ENCODE peak calls at places on chromosome 6, in ten cellular contexts. L, I, E, D, X, M, K, N, C and T are unnamed samples.

GRCh38 chr6:5292154-5292553 is 30.8 kb downstream of the FARS2 start:
- DNase-seq in K (no peak), E (no peak), L (no peak), M (no peak), X (no peak), D (no peak), C (no peak), I (no peak), N (no peak), T (no peak)

GRCh38 chr6:155993248-155993647 is 537.6 kb upstream of the NOX3 start:
- DNase-seq in C (no peak), L (no peak), N (no peak), M (no peak), D (no peak), I (no peak), E (no peak), K (no peak), X (no peak), T (no peak)

GRCh38 chr6:43770417-43771209 is 602 bp downstream of the VEGFA start:
- DNase-seq in K (peak), D (peak), X (peak), C (no peak), M (no peak), E (no peak), L (peak), I (no peak), N (peak), T (peak)

GRCh38 chr6:46704562-46704961 is 16.9 kb downstream of the TDRD6 start:
- DNase-seq in D (no peak), E (no peak), M (no peak), N (no peak), I (no peak), X (no peak), C (no peak), K (peak), L (no peak), T (no peak)

GRCh38 chr6:99241905-99242534 is 107.5 kb downstream of the FAXC start:
- DNase-seq in E (peak), L (no peak), X (no peak), K (peak), C (no peak), M (no peak), N (peak), D (peak), I (no peak), T (no peak)

GRCh38 chr6:139308936-139309603 is 17.3 kb upstream of the TXLNB start:
- DNase-seq in I (no peak), M (no peak), E (no peak), N (no peak), K (peak), X (peak), L (no peak), D (peak), C (no peak), T (no peak)

GRCh38 chr6:5053038-5053437 is 32.1 kb upstream of the PPP1R3G start:
- DNase-seq in D (no peak), C (no peak), E (no peak), N (no peak), I (no peak), X (no peak), L (no peak), M (no peak), K (no peak), T (no peak)

GRCh38 chr6:10030942-10031537 is 383.8 kb downstream of the TFAP2A start:
- DNase-seq in D (no peak), K (no peak), E (peak), M (no peak), C (no peak), X (no peak), N (peak), I (no peak), L (no peak), T (no peak)

GRCh38 chr6:56024931-56025330 is 149.5 kb upstream of the BMP5 start:
- DNase-seq in D (no peak), I (no peak), C (no peak), K (no peak), X (no peak), L (no peak), E (no peak), M (no peak), N (no peak), T (no peak)

GRCh38 chr6:45715508-45715803 is 300.2 kb downstream of the CLIC5 start:
- DNase-seq in L (no peak), D (no peak), C (no peak), I (no peak), N (no peak), E (no peak), X (no peak), K (no peak), M (no peak), T (no peak)

GRCh38 chr6:107600936-107601335 is 111.0 kb downstream of the SOBP start:
- DNase-seq in L (peak), K (peak), X (peak), E (no peak), C (no peak), N (no peak), M (no peak), I (no peak), D (peak), T (no peak)

GRCh38 chr6:84455630-84456029 is 228.2 kb upstream of the CEP162 start:
- DNase-seq in N (no peak), C (no peak), K (peak), I (no peak), M (no peak), D (no peak), L (no peak), E (peak), X (no peak), T (no peak)

GRCh38 chr6:21003780-21004541 is 469.7 kb downstream of the CDKAL1 start:
- DNase-seq in C (no peak), I (no peak), K (peak), N (no peak), D (no peak), X (no peak), M (no peak), E (no peak), L (no peak), T (no peak)

GRCh38 chr6:45647341-45648138 is 269.8 kb upstream of the SUPT3H start:
- DNase-seq in K (no peak), N (peak), X (no peak), I (no peak), D (no peak), C (no peak), E (no peak), M (no peak), L (no peak), T (no peak)

GRCh38 chr6:86949776-86950175 is 12.4 kb downstream of the HTR1E start:
- DNase-seq in E (no peak), C (no peak), M (no peak), D (no peak), L (no peak), X (no peak), K (no peak), I (no peak), N (no peak), T (no peak)

GRCh38 chr6:33320315-33321181 is 3.0 kb upstream of the ZBTB22 start:
- DNase-seq in E (peak), K (peak), L (peak), D (peak), N (peak), X (peak), I (no peak), C (no peak), M (no peak), T (peak)

GRCh38 chr6:108621117-108621516 is 60.4 kb downstream of the FOXO3 start:
- DNase-seq in N (no peak), X (no peak), K (peak), D (peak), I (no peak), E (no peak), C (no peak), M (no peak), L (no peak), T (no peak)

GRCh38 chr6:34462561-34462971 is 3.3 kb upstream of the PACSIN1 start:
- DNase-seq in D (peak), N (peak), L (no peak), E (no peak), C (no peak), M (no peak), K (peak), X (no peak), I (no peak), T (peak)

GRCh38 chr6:88013554-88013953 is 34.1 kb upstream of the SPACA1 start:
- DNase-seq in K (peak), C (no peak), L (no peak), E (no peak), X (no peak), M (no peak), N (peak), D (no peak), I (no peak), T (no peak)

GRCh38 chr6:45590225-45590624 is 212.5 kb upstream of the SUPT3H start:
- DNase-seq in K (peak), X (peak), C (no peak), D (no peak), I (no peak), N (no peak), M (no peak), E (no peak), L (no peak), T (no peak)

GRCh38 chr6:164108869-164109769 is 694.6 kb downstream of the QKI start:
- DNase-seq in E (no peak), X (peak), I (no peak), M (no peak), C (no peak), L (no peak), N (no peak), D (no peak), K (peak), T (peak)

GRCh38 chr6:30394139-30394538 is 49.2 kb downstream of the RPP21 start:
- DNase-seq in D (no peak), C (no peak), I (no peak), N (no peak), L (no peak), M (no peak), K (no peak), E (no peak), X (no peak), T (peak)

GRCh38 chr6:37052027-37052628 is 46.7 kb downstream of the FGD2 start:
- DNase-seq in X (no peak), M (no peak), K (no peak), E (no peak), N (peak), C (no peak), L (no peak), I (no peak), D (no peak), T (peak)

GRCh38 chr6:50816115-50816675 is 2.5 kb upstream of the TFAP2B start:
- DNase-seq in M (no peak), C (peak), I (peak), N (peak), D (peak), X (peak), E (peak), K (peak), L (peak), T (peak)

GRCh38 chr6:143784316-143784715 is 58.8 kb upstream of the LTV1 start:
- DNase-seq in C (no peak), N (no peak), I (no peak), D (no peak), X (no peak), M (no peak), K (no peak), L (no peak), E (no peak), T (no peak)

GRCh38 chr6:7471171-7471570 is 70.3 kb upstream of the DSP start:
- DNase-seq in N (no peak), E (no peak), M (no peak), X (no peak), K (no peak), I (no peak), L (no peak), D (no peak), C (no peak), T (no peak)

GRCh38 chr6:109660526-109660925 is 30.5 kb downstream of the AK9 start:
- DNase-seq in I (no peak), M (no peak), C (no peak), D (no peak), K (no peak), L (no peak), E (no peak), X (no peak), N (no peak), T (no peak)

GRCh38 chr6:142945446-142946180 is 637 bp upstream of the HIVEP2 start:
- DNase-seq in C (peak), K (peak), E (no peak), D (peak), N (peak), I (peak), M (no peak), X (peak), L (peak), T (peak)

GRCh38 chr6:157063176-157063934 is 260.0 kb downstream of the TMEM242 start:
- DNase-seq in X (no peak), M (no peak), I (no peak), N (no peak), C (no peak), K (no peak), L (no peak), D (no peak), E (no peak), T (no peak)

GRCh38 chr6:71252960-71253359 is 35.7 kb upstream of the OGFRL1 start:
- DNase-seq in I (no peak), K (no peak), C (no peak), L (no peak), X (no peak), N (no peak), M (no peak), D (no peak), E (no peak), T (no peak)

GRCh38 chr6:31876357-31876756 is 2.4 kb downstream of the SLC44A4 start:
- DNase-seq in M (no peak), L (no peak), C (no peak), D (no peak), I (no peak), N (no peak), X (no peak), K (no peak), E (no peak), T (no peak)
- H3K4me3 ChIP-seq in M (no peak), L (no peak), C (no peak), D (peak), I (no peak), N (no peak), X (no peak), K (no peak), E (no peak), T (no peak)

GRCh38 chr6:2633763-2634150 is 117.0 kb downstream of the MYLK4 start:
- DNase-seq in K (no peak), I (no peak), L (no peak), C (no peak), X (no peak), D (no peak), E (no peak), M (no peak), N (no peak), T (no peak)
- H3K4me3 ChIP-seq in K (peak), I (no peak), L (peak), C (no peak), X (no peak), D (peak), E (peak), M (peak), N (peak), T (no peak)

GRCh38 chr6:35719407-35719829 is 17.4 kb upstream of the ARMC12 start:
- DNase-seq in K (no peak), C (no peak), D (no peak), L (no peak), E (no peak), N (no peak), X (no peak), M (no peak), I (no peak), T (no peak)
- H3K4me3 ChIP-seq in K (no peak), C (peak), D (no peak), L (no peak), E (no peak), N (no peak), X (no peak), M (peak), I (no peak), T (no peak)

GRCh38 chr6:26232950-26233607 is 131.9 kb upstream of the BTN3A2 start:
- DNase-seq in N (no peak), K (no peak), C (no peak), M (no peak), X (no peak), D (no peak), L (no peak), I (peak), E (no peak), T (no peak)
- H3K4me3 ChIP-seq in N (peak), K (peak), C (peak), M (peak), X (no peak), D (peak), L (no peak), I (peak), E (peak), T (no peak)

GRCh38 chr6:98041921-98042320 is 758.9 kb upstream of the MMS22L start:
- DNase-seq in E (no peak), C (no peak), K (no peak), L (no peak), M (no peak), X (no peak), D (no peak), N (no peak), I (no peak), T (no peak)

GRCh38 chr6:98041072-98041471 is 758.1 kb upstream of the MMS22L start:
- DNase-seq in X (no peak), M (no peak), D (no peak), C (no peak), L (no peak), K (no peak), I (no peak), N (peak), E (no peak), T (no peak)

GRCh38 chr6:98044791-98045190 is 761.8 kb upstream of the MMS22L start:
- DNase-seq in C (no peak), L (no peak), K (no peak), I (no peak), N (no peak), D (no peak), M (no peak), X (no peak), E (no peak), T (no peak)

GRCh38 chr6:98047881-98048280 is 764.9 kb upstream of the MMS22L start:
- DNase-seq in E (no peak), L (no peak), C (no peak), N (no peak), M (no peak), X (no peak), D (no peak), I (no peak), K (no peak), T (no peak)

DNA sequence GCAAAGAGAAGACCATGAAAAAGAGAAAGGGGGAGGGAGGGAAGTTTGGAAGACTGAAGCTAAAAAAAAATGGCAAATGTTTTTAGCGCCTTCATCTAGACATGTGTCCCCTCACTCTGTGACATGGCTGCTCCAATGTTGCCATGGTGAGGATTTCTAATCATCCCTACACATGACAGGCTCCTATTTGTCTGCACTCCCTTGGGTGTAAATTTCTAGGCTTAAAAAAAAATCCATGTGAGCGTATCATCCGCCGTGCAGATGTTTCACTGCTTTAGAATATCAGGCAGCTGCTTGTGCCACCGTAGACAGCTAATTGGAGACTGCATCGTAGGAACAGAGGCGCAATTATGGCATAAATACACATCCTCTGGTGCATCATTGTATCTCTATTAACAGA is 761.2 kb upstream of the MMS22L start:
- DNase-seq in C (no peak), M (no peak), L (no peak), I (no peak), D (no peak), K (no peak), N (no peak), E (no peak), X (no peak), T (no peak)
- H3K4me3 ChIP-seq in C (no peak), M (no peak), L (no peak), I (no peak), D (no peak), K (no peak), N (no peak), E (no peak), X (no peak), T (no peak)